ENCODE peak calls at places on chromosomes 5 and 9, in nine cellular contexts. N, B, P, V, H, D, Y, I and A are unnamed samples.

GRCh38 chr5:78647411-78647818 is 1.2 kb downstream of the LHFPL2 start:
- DNase-seq in N (no peak), B (no peak), P (peak; percentile 52), V (peak; percentile 33), H (peak; percentile 38), D (peak; percentile 20), Y (peak; percentile 51), I (peak; percentile 22), A (no peak)

GRCh38 chr5:59917121-59917520 is 23.6 kb upstream of the PDE4D start:
- DNase-seq in N (no peak), B (no peak), P (no peak), V (no peak), H (no peak), D (no peak), Y (no peak), I (no peak), A (no peak)

GRCh38 chr5:42235837-42236236 is 187.4 kb upstream of the GHR start:
- DNase-seq in N (no peak), B (no peak), P (no peak), V (no peak), H (no peak), D (no peak), Y (peak; percentile 13), I (no peak), A (no peak)

GRCh38 chr9:124291801-124292396 is 34.1 kb downstream of the NEK6 start:
- DNase-seq in N (no peak), B (peak; percentile 48), P (no peak), V (peak; percentile 74), H (peak; percentile 67), D (no peak), Y (no peak), I (no peak), A (no peak)

GRCh38 chr5:88049737-88050136 is 218.9 kb downstream of the TMEM161B start:
- DNase-seq in N (no peak), B (no peak), P (no peak), V (no peak), H (no peak), D (no peak), Y (no peak), I (no peak), A (no peak)

GRCh38 chr5:34452170-34452828 is 203.8 kb upstream of the RAI14 start:
- DNase-seq in N (no peak), B (no peak), P (no peak), V (no peak), H (no peak), D (no peak), Y (no peak), I (no peak), A (no peak)

GRCh38 chr5:179123491-179124328 is 63.5 kb downstream of the ZNF354C start:
- DNase-seq in N (no peak), B (no peak), P (no peak), V (no peak), H (no peak), D (peak; percentile 2), Y (no peak), I (no peak), A (peak; percentile 30)

GRCh38 chr5:156556666-156557401 is 229.9 kb downstream of the SGCD start:
- DNase-seq in N (no peak), B (no peak), P (no peak), V (no peak), H (no peak), D (no peak), Y (no peak), I (no peak), A (no peak)

GRCh38 chr5:78597858-78598415 is 50.6 kb downstream of the LHFPL2 start:
- DNase-seq in N (no peak), B (no peak), P (no peak), V (no peak), H (no peak), D (no peak), Y (no peak), I (no peak), A (no peak)

GRCh38 chr9:71990466-71990865 is 69.9 kb downstream of the C9orf57 start:
- DNase-seq in N (no peak), B (no peak), P (no peak), V (no peak), H (no peak), D (no peak), Y (no peak), I (no peak), A (no peak)

GRCh38 chr5:58090704-58091103 is 369.2 kb downstream of the PLK2 start:
- DNase-seq in N (no peak), B (no peak), P (no peak), V (no peak), H (no peak), D (no peak), Y (no peak), I (no peak), A (no peak)

GRCh38 chr9:82488702-82489578 is 500.4 kb downstream of the SPATA31D1 start:
- DNase-seq in N (no peak), B (no peak), P (no peak), V (no peak), H (no peak), D (peak; percentile 75), Y (peak; percentile 6), I (peak; percentile 16), A (peak; percentile 60)

GRCh38 chr5:127870914-127871313 is 167.7 kb downstream of the CCDC192 start:
- DNase-seq in N (peak; percentile 69), B (peak; percentile 83), P (no peak), V (peak; percentile 87), H (peak; percentile 26), D (peak; percentile 24), Y (peak; percentile 88), I (peak; percentile 85), A (peak; percentile 85)

GRCh38 chr9:135551031-135551430 is 5.1 kb downstream of the OBP2A start:
- DNase-seq in N (no peak), B (no peak), P (no peak), V (no peak), H (no peak), D (no peak), Y (no peak), I (no peak), A (no peak)

GRCh38 chr9:73916016-73916673 is 581.0 kb upstream of the RORB start:
- DNase-seq in N (no peak), B (no peak), P (peak; percentile 19), V (no peak), H (no peak), D (no peak), Y (no peak), I (no peak), A (no peak)
- TF ChIP-seq CTCF in N (no peak), B (no peak), P (no peak), V (no peak), H (no peak), D (no peak), Y (no peak), I (no peak), A (no peak)

GRCh38 chr9:130930804-130931349 is 8.2 kb downstream of the FIBCD1 start:
- DNase-seq in N (no peak), B (no peak), P (no peak), V (no peak), H (no peak), D (no peak), Y (no peak), I (no peak), A (no peak)

GRCh38 chr9:130931508-130932150 is 7.4 kb downstream of the FIBCD1 start:
- DNase-seq in N (no peak), B (no peak), P (no peak), V (no peak), H (peak; percentile 21), D (no peak), Y (no peak), I (no peak), A (no peak)

GRCh38 chr9:130934246-130934645 is 4.8 kb downstream of the FIBCD1 start:
- DNase-seq in N (no peak), B (no peak), P (no peak), V (no peak), H (no peak), D (no peak), Y (no peak), I (no peak), A (no peak)

GRCh38 chr9:130933114-130934046 is 5.7 kb downstream of the FIBCD1 start:
- DNase-seq in N (no peak), B (no peak), P (no peak), V (peak; percentile 46), H (no peak), D (no peak), Y (peak; percentile 65), I (no peak), A (no peak)

GRCh38 chr9:130932220-130933069 is 6.6 kb downstream of the FIBCD1 start:
- DNase-seq in N (no peak), B (no peak), P (no peak), V (peak; percentile 88), H (no peak), D (no peak), Y (no peak), I (no peak), A (no peak)
- TF ChIP-seq POLR2A in N (no peak), B (no peak), P (no peak), V (no peak), H (no peak), D (no peak), Y (no peak), I (no peak), A (no peak)

DNA sequence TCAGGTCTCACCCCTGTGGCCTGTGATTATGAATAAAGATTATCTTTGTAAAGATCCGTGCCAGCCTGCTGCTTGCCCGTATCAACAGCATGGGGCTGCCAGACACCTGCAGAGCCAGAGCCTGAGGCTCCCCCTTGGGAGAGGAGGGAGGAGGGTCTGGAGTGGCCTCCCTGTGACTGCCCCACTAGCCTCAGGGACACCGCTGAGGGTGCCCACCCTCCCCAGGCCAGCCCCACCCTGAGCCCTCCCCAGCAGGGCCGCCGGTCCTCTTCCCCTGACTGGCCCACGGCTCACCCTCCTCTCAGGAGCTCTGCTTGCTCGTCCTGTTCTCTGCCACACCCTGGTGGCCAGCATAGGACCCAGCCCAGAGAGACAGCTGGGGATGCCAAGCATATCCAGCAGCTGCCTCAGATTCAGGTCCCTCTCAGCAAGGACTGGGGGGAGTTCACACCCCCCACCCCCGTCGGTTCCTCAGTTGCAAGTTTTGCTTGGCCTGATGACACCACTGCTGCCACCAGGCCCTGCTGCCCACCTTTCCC is 1.9 kb downstream of the SSNA1 start:
- DNase-seq in N (no peak), B (no peak), P (no peak), V (no peak), H (no peak), D (peak; percentile 57), Y (no peak), I (no peak), A (no peak)
- H3K27ac ChIP-seq in N (no peak overlapping the region), B (peak overlapping the region; percentile 95), P (peak overlapping the region; percentile 97), V (no peak overlapping the region), H (no peak overlapping the region), D (peak overlapping the region; percentile 93), Y (no peak overlapping the region), I (peak overlapping the region; percentile 88), A (peak overlapping the region; percentile 99)

DNA sequence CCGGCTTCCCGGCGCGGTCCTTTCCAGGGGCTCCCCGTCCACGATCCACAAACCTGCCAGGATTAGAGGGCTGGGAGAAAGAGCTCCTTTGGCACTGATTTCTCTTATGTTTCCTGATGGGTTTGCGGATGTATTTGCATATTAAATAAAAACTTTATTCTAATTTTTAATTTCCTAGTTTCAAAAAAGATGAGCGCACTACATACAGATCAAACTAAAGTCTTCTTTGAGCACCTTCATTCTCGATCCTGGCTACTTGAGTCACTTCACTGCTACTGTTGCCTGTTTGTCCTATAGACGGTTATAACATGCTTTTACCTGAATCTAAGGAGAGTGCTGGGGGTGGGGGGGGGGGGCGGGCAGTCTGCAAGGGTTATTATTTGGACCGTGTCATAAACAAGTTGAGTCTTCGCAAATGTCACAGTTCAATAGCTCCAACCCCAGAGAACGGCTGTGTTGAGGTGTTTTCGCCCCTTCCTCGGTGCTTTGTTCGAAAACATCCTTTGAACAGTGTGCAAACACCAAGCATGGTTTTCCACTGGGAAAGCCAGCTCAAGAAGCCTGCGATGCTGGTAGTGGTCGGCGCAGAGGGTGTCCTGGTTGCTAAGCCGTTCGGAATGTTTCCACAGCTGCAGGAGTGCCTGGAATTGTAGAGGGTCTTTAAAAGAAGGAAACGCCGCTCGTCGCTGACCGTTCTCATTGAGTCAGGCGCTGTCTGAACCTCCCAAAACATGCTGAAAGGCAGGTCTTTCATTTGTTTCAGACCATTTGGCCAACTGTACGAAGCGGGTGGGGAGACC is 1.1 kb upstream of the STK10 start:
- DNase-seq in N (peak; percentile 24), B (no peak), P (no peak), V (no peak), H (no peak), D (no peak), Y (no peak), I (no peak), A (no peak)
- TF ChIP-seq CTCF in N (no peak), B (no peak), P (no peak), V (no peak), H (no peak), D (no peak), Y (no peak), I (no peak), A (no peak)